ENCODE peak calls at places on chromosome 22, in seven cellular contexts. F, H, I, Y, U, O and Q are unnamed samples.

GRCh38 chr22:24189249-24190158 is 8.2 kb downstream of the SUSD2 start:
- DNase-seq in F (peak), H (peak), I (peak), Y (peak), U (peak), O (peak), Q (peak)

GRCh38 chr22:37601540-37602442 is 6.8 kb upstream of the GGA1 start:
- DNase-seq in F (peak), H (peak), I (peak), Y (peak), U (peak), O (peak), Q (peak)

GRCh38 chr22:44661070-44661469 is 40.9 kb upstream of the PRR5 start:
- DNase-seq in F (no peak), H (peak), I (no peak), Y (peak), U (peak), O (no peak), Q (peak)

GRCh38 chr22:20606041-20606783 is 98.8 kb downstream of the MED15 start:
- DNase-seq in F (peak), H (peak), I (peak), Y (peak), U (peak), O (peak), Q (peak)

GRCh38 chr22:22983123-22983522 is 87.2 kb upstream of the GNAZ start:
- DNase-seq in F (no peak), H (no peak), I (no peak), Y (no peak), U (no peak), O (no peak), Q (no peak)

GRCh38 chr22:50071432-50072166 is 13.5 kb upstream of the TTLL8 start:
- DNase-seq in F (no peak), H (no peak), I (no peak), Y (no peak), U (no peak), O (no peak), Q (no peak)

GRCh38 chr22:43213066-43213465 is 26.1 kb upstream of the TTLL12 start:
- DNase-seq in F (no peak), H (peak), I (no peak), Y (no peak), U (peak), O (no peak), Q (peak)

GRCh38 chr22:37823134-37823985 is at the start of gene GALR3:
- DNase-seq in F (no peak), H (no peak), I (no peak), Y (no peak), U (peak), O (no peak), Q (no peak)

GRCh38 chr22:18994780-18995711 is 59.0 kb upstream of the PRODH start:
- DNase-seq in F (peak), H (peak), I (no peak), Y (peak), U (peak), O (peak), Q (no peak)

GRCh38 chr22:50070366-50070765 is 12.3 kb upstream of the TTLL8 start:
- DNase-seq in F (no peak), H (no peak), I (no peak), Y (no peak), U (no peak), O (no peak), Q (no peak)

GRCh38 chr22:21563912-21564311 is 3.6 kb upstream of the UBE2L3 start:
- DNase-seq in F (no peak), H (no peak), I (no peak), Y (no peak), U (no peak), O (no peak), Q (no peak)

GRCh38 chr22:30386960-30387848 is at the start of gene RNF215:
- DNase-seq in F (peak), H (peak), I (peak), Y (peak), U (peak), O (peak), Q (peak)

GRCh38 chr22:29801153-29801552 is 34.0 kb downstream of the UQCR10 start:
- DNase-seq in F (peak), H (peak), I (no peak), Y (no peak), U (no peak), O (no peak), Q (no peak)

GRCh38 chr22:50171965-50172421 is 1.5 kb downstream of the PANX2 start:
- DNase-seq in F (no peak), H (no peak), I (no peak), Y (no peak), U (no peak), O (no peak), Q (no peak)

GRCh38 chr22:48717883-48718817 is 1109.5 kb downstream of the BRD1 start:
- DNase-seq in F (no peak), H (no peak), I (no peak), Y (no peak), U (no peak), O (no peak), Q (no peak)

GRCh38 chr22:24416095-24416494 is 11.3 kb upstream of the ADORA2A start:
- DNase-seq in F (no peak), H (no peak), I (no peak), Y (no peak), U (peak), O (no peak), Q (no peak)

GRCh38 chr22:32748509-32748908 is 53.0 kb upstream of the TIMP3 start:
- DNase-seq in F (no peak), H (no peak), I (no peak), Y (no peak), U (no peak), O (no peak), Q (no peak)

GRCh38 chr22:31248965-31249940 is 37.2 kb downstream of the LIMK2 start:
- DNase-seq in F (no peak), H (no peak), I (no peak), Y (no peak), U (no peak), O (peak), Q (no peak)

GRCh38 chr22:44667829-44668189 is 34.2 kb upstream of the PRR5 start:
- DNase-seq in F (no peak), H (no peak), I (no peak), Y (no peak), U (no peak), O (no peak), Q (peak)

GRCh38 chr22:50739894-50740293 is 1.9 kb downstream of the ACR start:
- DNase-seq in F (no peak), H (no peak), I (no peak), Y (no peak), U (no peak), O (no peak), Q (no peak)

GRCh38 chr22:45198463-45198795 is 34.7 kb downstream of the NUP50 start:
- DNase-seq in F (no peak), H (peak), I (no peak), Y (no peak), U (peak), O (no peak), Q (no peak)

GRCh38 chr22:21707677-21708076 is 27.9 kb downstream of the YPEL1 start:
- DNase-seq in F (no peak), H (peak), I (peak), Y (no peak), U (no peak), O (no peak), Q (no peak)

GRCh38 chr22:33036881-33037280 is 21.3 kb downstream of the SYN3 start:
- DNase-seq in F (no peak), H (no peak), I (no peak), Y (no peak), U (no peak), O (no peak), Q (no peak)

GRCh38 chr22:42388130-42388797 is 43.9 kb downstream of the NFAM1 start:
- DNase-seq in F (no peak), H (peak), I (peak), Y (no peak), U (no peak), O (no peak), Q (no peak)

GRCh38 chr22:31488988-31489617 is 539 bp downstream of the EIF4ENIF1 start:
- DNase-seq in F (peak), H (peak), I (peak), Y (peak), U (peak), O (peak), Q (peak)

GRCh38 chr22:40637181-40638150 is 947 bp upstream of the MRTFA start:
- DNase-seq in F (no peak), H (no peak), I (no peak), Y (no peak), U (peak), O (peak), Q (no peak)

GRCh38 chr22:43377486-43377995 is 34.3 kb upstream of the MPPED1 start:
- DNase-seq in F (no peak), H (no peak), I (peak), Y (no peak), U (no peak), O (no peak), Q (no peak)

GRCh38 chr22:23234409-23235161 is 54.3 kb downstream of the BCR start:
- DNase-seq in F (no peak), H (no peak), I (no peak), Y (no peak), U (no peak), O (no peak), Q (no peak)

GRCh38 chr22:21624880-21625791 is 4.7 kb downstream of the YDJC start:
- DNase-seq in F (no peak), H (no peak), I (no peak), Y (no peak), U (no peak), O (no peak), Q (no peak)

DNA sequence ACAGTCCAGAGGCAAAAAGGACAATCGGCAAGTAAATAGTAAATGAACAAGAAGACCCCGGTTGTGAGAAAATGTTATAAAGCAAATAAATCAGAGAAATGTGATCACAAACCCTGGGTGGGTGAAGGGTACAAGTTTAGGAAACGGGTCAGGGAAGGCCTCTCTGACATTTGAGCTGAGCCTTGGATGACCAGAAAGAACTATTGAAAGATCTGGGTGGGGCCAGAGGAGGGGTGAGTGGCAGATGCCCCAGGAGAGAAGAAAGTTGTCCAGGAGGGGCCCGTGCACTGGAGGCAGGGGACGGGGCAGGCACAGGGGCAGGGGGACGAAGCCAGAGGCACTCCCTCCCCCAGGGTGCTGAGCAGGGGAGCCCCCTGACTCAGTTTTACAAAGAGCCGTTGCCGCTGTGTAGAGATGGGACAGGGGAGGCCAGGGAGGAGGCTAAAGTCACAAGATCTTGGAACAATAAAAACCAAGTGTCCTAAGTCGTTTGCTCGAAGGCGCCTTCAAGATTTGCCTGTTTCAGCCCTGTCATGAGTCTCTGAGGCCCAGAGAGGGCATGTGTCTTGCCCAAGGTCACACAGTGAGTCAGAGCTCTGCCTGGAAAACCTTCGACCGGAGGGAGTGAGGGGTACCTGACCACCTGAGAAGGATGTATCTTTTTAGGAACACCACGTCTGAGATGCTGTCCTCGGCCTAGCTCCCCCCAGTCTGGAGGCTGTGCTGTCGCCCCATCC is 10.8 kb upstream of the PDGFB start:
- DNase-seq in F (no peak), H (no peak), I (no peak), Y (no peak), U (no peak), O (peak), Q (no peak)
- H3K23ac ChIP-seq in F (no peak), H (no peak), I (peak), Y (no peak), U (no peak), O (no peak), Q (no peak)

GRCh38 chr22:36471341-36471821 is 10.1 kb downstream of the TXN2 start:
- DNase-seq in F (no peak), H (no peak), I (peak), Y (peak), U (no peak), O (peak), Q (no peak)
- H3K27ac ChIP-seq in F (no peak), H (no peak), I (peak), Y (peak), U (no peak), O (peak), Q (no peak)

DNA sequence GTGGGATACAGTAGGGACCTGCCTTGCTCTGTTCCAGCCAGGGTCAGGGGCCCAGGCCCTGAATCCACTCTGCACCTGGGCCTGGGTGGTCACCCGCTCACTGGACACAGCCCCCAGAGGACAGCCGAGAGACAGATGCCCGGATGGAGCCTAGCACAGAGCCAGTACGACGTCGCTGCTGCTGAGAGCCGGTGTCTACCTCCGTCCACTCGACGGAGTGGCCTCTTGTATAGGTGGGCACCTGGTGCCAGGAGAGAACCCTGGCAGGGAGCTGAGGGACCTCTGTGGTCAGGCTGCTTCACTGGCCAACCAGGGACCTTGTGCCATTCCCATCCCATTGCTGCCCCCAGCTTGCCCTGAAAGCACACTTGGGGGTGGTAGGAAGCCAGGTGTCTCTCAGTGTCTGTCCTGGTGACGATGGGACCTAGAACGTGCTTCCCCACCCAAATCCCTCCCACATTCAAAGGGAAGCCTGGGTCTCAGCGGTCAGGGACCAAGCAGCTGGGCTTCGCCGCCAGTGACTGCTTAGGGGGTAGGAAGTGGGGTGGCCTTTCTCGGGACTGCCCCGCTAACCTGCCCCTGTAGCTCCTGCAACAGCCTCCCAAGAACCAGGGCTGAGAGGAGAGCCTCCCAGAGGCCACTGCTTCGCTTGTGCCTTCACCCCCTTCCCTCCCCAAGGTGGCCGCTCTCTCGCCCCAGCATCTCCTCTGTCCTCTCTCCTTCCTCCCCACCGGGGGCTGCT is 10.3 kb upstream of the CERK start:
- DNase-seq in F (no peak), H (no peak), I (no peak), Y (no peak), U (no peak), O (no peak), Q (no peak)
- H3K23ac ChIP-seq in F (no peak), H (no peak), I (no peak), Y (no peak), U (no peak), O (no peak), Q (no peak)

GRCh38 chr22:39277135-39277607 is 32.4 kb upstream of the PDGFB start:
- DNase-seq in F (no peak), H (no peak), I (peak), Y (peak), U (no peak), O (peak), Q (no peak)
- H3K27ac ChIP-seq in F (no peak), H (no peak), I (no peak), Y (no peak), U (no peak), O (no peak), Q (no peak)